ENCODE peak calls at places on chromosomes 13 and 19, in seven cellular contexts. W is HFF-Myc; C is neural crest cell; V is thyroid gland; S is stimulated activated CD8-positive, alpha-beta memory T cell treated with anti-CD3 and anti-CD28 coated beads, Interleukin-7, amount 100 ng/mL, for 1 hour; R is activated naive CD8-positive, alpha-beta T cell treated with anti-CD3 and anti-CD28 coated beads, Interleukin-2, amount 10 ng/mL, durations not matched to agents 7 days and 5 days; G is fibroblast of mammary gland. X is an unnamed sample.

GRCh38 chr13:112943309-112944125 is 25.5 kb upstream of the MCF2L start:
- DNase-seq in W (no peak), C (peak; percentile 65), V (peak; percentile 68), S (no peak), R (peak; percentile 65), G (no peak), X (peak; percentile 26)

GRCh38 chr13:113785051-113786010 is 26.3 kb downstream of the TMEM255B start:
- DNase-seq in W (peak; percentile 65), C (no peak), V (no peak), S (no peak), R (no peak), G (peak; percentile 72), X (no peak)

GRCh38 chr19:57280165-57280912 is at the start of gene ZNF460:
- DNase-seq in W (peak; percentile 90), C (peak; percentile 94), V (peak; percentile 96), S (peak; percentile 92), R (peak; percentile 96), G (peak; percentile 97), X (peak; percentile 95)

GRCh38 chr19:46065486-46065885 is 24.7 kb upstream of the IGFL4 start:
- DNase-seq in W (peak; percentile 52), C (no peak), V (no peak), S (no peak), R (no peak), G (peak; percentile 66), X (no peak)

GRCh38 chr19:15562861-15563260 is 52.2 kb upstream of the CYP4F8 start:
- DNase-seq in W (peak; percentile 55), C (no peak), V (no peak), S (no peak), R (no peak), G (peak; percentile 53), X (no peak)

GRCh38 chr19:3224346-3225325 is at the start of gene CELF5:
- DNase-seq in W (no peak), C (peak; percentile 58), V (peak; percentile 43), S (peak; percentile 35), R (peak; percentile 78), G (no peak), X (peak; percentile 88)

GRCh38 chr19:33469171-33470039 is 52.2 kb downstream of the PEPD start:
- DNase-seq in W (no peak), C (no peak), V (no peak), S (no peak), R (no peak), G (no peak), X (no peak)

GRCh38 chr19:50490991-50491472 is 14.4 kb upstream of the GARIN5A start:
- DNase-seq in W (no peak), C (no peak), V (no peak), S (no peak), R (no peak), G (no peak), X (no peak)

GRCh38 chr13:25330541-25330940 is 29.1 kb downstream of the NUP58 start:
- DNase-seq in W (no peak), C (no peak), V (no peak), S (no peak), R (no peak), G (no peak), X (no peak)

GRCh38 chr19:40217027-40217810 is 965 bp downstream of the TTC9B start:
- DNase-seq in W (no peak), C (no peak), V (peak; percentile 74), S (no peak), R (peak; percentile 52), G (no peak), X (no peak)

GRCh38 chr19:55253842-55254624 is 4.8 kb downstream of the PPP6R1 start:
- DNase-seq in W (no peak), C (no peak), V (peak; percentile 18), S (peak; percentile 37), R (peak; percentile 68), G (no peak), X (no peak)

GRCh38 chr19:16660763-16661479 is at the start of gene TMEM38A:
- DNase-seq in W (no peak), C (peak; percentile 8), V (peak; percentile 59), S (no peak), R (peak; percentile 72), G (no peak), X (peak; percentile 30)

X was measured in HEK293T.